ENCODE peak calls at places on chromosomes 16 and 17, in five cellular contexts. A is cerebellar nuclear complex; F is NCI-H146; D is HT-29; J is T-helper 2 cell treated with Interferon-gamma antibody and Interleukin-4, amounts not matched to agents 5 μg/mL and 100 μg/mL, for 36 hours. X is an unnamed sample.

GRCh38 chr16:84907575-84907974 is 87.8 kb downstream of the CRISPLD2 start:
- DNase-seq in A (no peak), F (no peak), D (no peak), J (no peak), X (peak; percentile 39)

GRCh38 chr16:69311533-69312388 is 611 bp downstream of the VPS4A start:
- DNase-seq in A (no peak), F (no peak), D (peak; percentile 66), J (no peak), X (no peak)

GRCh38 chr17:34883106-34884000 is 77.9 kb downstream of the CCT6B start:
- DNase-seq in A (no peak), F (no peak), D (no peak), J (no peak), X (no peak)

GRCh38 chr16:84356591-84357116 is 11.7 kb upstream of the ATP2C2 start:
- DNase-seq in A (no peak), F (peak; percentile 96), D (peak; percentile 67), J (no peak), X (peak; percentile 93)

GRCh38 chr17:68288804-68289203 is 2.1 kb downstream of the SLC16A6 start:
- DNase-seq in A (no peak), F (no peak), D (no peak), J (no peak), X (no peak)

GRCh38 chr17:49101054-49101534 is 31.5 kb upstream of the B4GALNT2 start:
- DNase-seq in A (no peak), F (no peak), D (peak; percentile 57), J (no peak), X (no peak)

GRCh38 chr16:88768041-88768876 is 16.8 kb downstream of the PIEZO1 start:
- DNase-seq in A (no peak), F (no peak), D (no peak), J (no peak), X (peak; percentile 64)

GRCh38 chr17:979539-980405 is at the start of gene NXN:
- DNase-seq in A (peak; percentile 30), F (peak; percentile 86), D (peak; percentile 62), J (peak; percentile 79), X (peak; percentile 93)

GRCh38 chr16:27924411-27925118 is 138.9 kb downstream of the GSG1L start:
- DNase-seq in A (no peak), F (no peak), D (no peak), J (no peak), X (no peak)

GRCh38 chr16:3009568-3010390 is 2.9 kb upstream of the CLDN9 start:
- DNase-seq in A (no peak), F (no peak), D (peak; percentile 92), J (no peak), X (no peak)

GRCh38 chr17:67500261-67500660 is 123.2 kb downstream of the PITPNC1 start:
- DNase-seq in A (no peak), F (no peak), D (peak; percentile 19), J (no peak), X (no peak)

GRCh38 chr16:3612510-3613466 is 1.4 kb upstream of the SLX4 start:
- DNase-seq in A (no peak), F (no peak), D (no peak), J (no peak), X (no peak)

GRCh38 chr17:45784583-45785372 is 658 bp downstream of the CRHR1 start:
- DNase-seq in A (no peak), F (peak; percentile 59), D (no peak), J (peak; percentile 55), X (peak; percentile 56)

GRCh38 chr16:2530629-2531318 is 434 bp downstream of the CEMP1 start:
- DNase-seq in A (no peak), F (no peak), D (no peak), J (no peak), X (no peak)